ENCODE peak calls at places on chromosomes 3 and 15, in five cellular contexts. D, S, G, K and Q are unnamed samples. For H3K36me3, the result is how much of the 10 kb centered on the place peaks cover.

GRCh38 chr3:29183346-29184087 is 97.4 kb upstream of the RBMS3 start:
- DNase-seq in K (no peak), S (no peak), D (peak), G (peak), Q (no peak)

GRCh38 chr3:139811331-139811730 is 123.7 kb upstream of the CLSTN2 start:
- DNase-seq in K (no peak), G (peak), D (no peak), S (no peak), Q (no peak)

GRCh38 chr3:56802411-56802745 is 629 bp upstream of the ARHGEF3 start:
- DNase-seq in D (no peak), G (no peak), K (no peak), S (no peak), Q (no peak)

GRCh38 chr3:4994144-4994730 is 15.0 kb downstream of the BHLHE40 start:
- DNase-seq in G (peak), S (no peak), K (no peak), D (peak), Q (no peak)

GRCh38 chr3:125280966-125281365 is 68.4 kb upstream of the SLC12A8 start:
- DNase-seq in K (no peak), G (peak), D (peak), S (no peak), Q (no peak)

GRCh38 chr15:57323806-57324589 is 52.3 kb upstream of the CGNL1 start:
- DNase-seq in S (no peak), K (no peak), G (no peak), D (peak), Q (peak)

GRCh38 chr3:15876669-15877068 is 78.9 kb upstream of the ANKRD28 start:
- DNase-seq in K (no peak), D (no peak), S (no peak), G (no peak), Q (no peak)

GRCh38 chr15:91114301-91114700 is 14.2 kb downstream of the SV2B start:
- DNase-seq in S (no peak), G (no peak), D (no peak), K (no peak), Q (no peak)

GRCh38 chr3:60333710-60334109 is 917.5 kb downstream of the FHIT start:
- DNase-seq in S (no peak), G (no peak), D (no peak), K (no peak), Q (no peak)

GRCh38 chr3:124266517-124266916 is 274.6 kb upstream of the ROPN1 start:
- DNase-seq in S (no peak), K (no peak), D (no peak), G (no peak), Q (peak)

GRCh38 chr15:51982013-51982769 is 10.6 kb upstream of the LEO1 start:
- DNase-seq in D (peak), S (no peak), G (peak), K (no peak), Q (peak)

GRCh38 chr3:43338295-43338694 is 52.0 kb downstream of the SNRK start:
- DNase-seq in G (peak), K (no peak), S (no peak), D (peak), Q (peak)

GRCh38 chr3:191296041-191296541 is 33.1 kb upstream of the CCDC50 start:
- DNase-seq in D (no peak), K (no peak), S (no peak), G (no peak), Q (no peak)

GRCh38 chr15:78241017-78241416 is 6.7 kb upstream of the ACSBG1 start:
- DNase-seq in D (peak), K (peak), S (peak), G (peak), Q (peak)

GRCh38 chr15:100249096-100249815 is 92.5 kb downstream of the ADAMTS17 start:
- DNase-seq in D (no peak), S (peak), K (no peak), G (no peak), Q (no peak)

GRCh38 chr3:145767909-145768308 is 393.1 kb downstream of the PLOD2 start:
- DNase-seq in G (peak), K (no peak), D (no peak), S (no peak), Q (no peak)

GRCh38 chr15:51097553-51098330 is 3.0 kb upstream of the TNFAIP8L3 start:
- DNase-seq in G (peak), K (no peak), S (no peak), D (peak), Q (no peak)

GRCh38 chr3:81922404-81922803 is 161.0 kb upstream of the GBE1 start:
- DNase-seq in D (no peak), S (no peak), G (peak), K (no peak), Q (no peak)

GRCh38 chr3:185250653-185251052 is 3.2 kb downstream of the EHHADH start:
- DNase-seq in D (no peak), G (no peak), K (no peak), S (no peak), Q (no peak)

GRCh38 chr3:63295356-63295755 is 17.2 kb downstream of the SYNPR start:
- DNase-seq in G (no peak), K (no peak), D (no peak), S (no peak), Q (peak)

GRCh38 chr3:186152889-186153292 is 44.0 kb upstream of the ETV5 start:
- DNase-seq in S (no peak), K (no peak), D (no peak), G (no peak), Q (no peak)

GRCh38 chr3:186247821-186248814 is 113.9 kb downstream of the DGKG start:
- DNase-seq in K (no peak), S (no peak), D (peak), G (no peak), Q (no peak)

GRCh38 chr3:4743371-4743770 is 235.9 kb upstream of the BHLHE40 start:
- DNase-seq in D (no peak), S (no peak), K (no peak), G (no peak), Q (no peak)

GRCh38 chr15:80604583-80605506 is 90.3 kb upstream of the ABHD17C start:
- DNase-seq in S (peak), G (no peak), K (no peak), D (no peak), Q (peak)

GRCh38 chr15:81185896-81186295 is 10.8 kb upstream of the IL16 start:
- DNase-seq in S (peak), K (no peak), G (no peak), D (no peak), Q (no peak)

GRCh38 chr15:101807345-101807945 is 4.1 kb downstream of the OR4F6 start:
- DNase-seq in G (peak), D (peak), K (no peak), S (no peak), Q (no peak)

GRCh38 chr15:41486286-41486685 is 7.4 kb upstream of the ITPKA start:
- DNase-seq in G (no peak), D (no peak), S (no peak), K (no peak), Q (no peak)

GRCh38 chr3:67200618-67201017 is 202.5 kb downstream of the KBTBD8 start:
- DNase-seq in D (no peak), S (no peak), K (no peak), G (no peak), Q (no peak)

GRCh38 chr3:131381445-131382291 is at the start of gene NUDT16:
- DNase-seq in S (peak), G (peak), K (peak), D (peak), Q (peak)
- H2BK15ac ChIP-seq in S (no peak), G (peak), K (peak), D (no peak), Q (no peak)

DNA sequence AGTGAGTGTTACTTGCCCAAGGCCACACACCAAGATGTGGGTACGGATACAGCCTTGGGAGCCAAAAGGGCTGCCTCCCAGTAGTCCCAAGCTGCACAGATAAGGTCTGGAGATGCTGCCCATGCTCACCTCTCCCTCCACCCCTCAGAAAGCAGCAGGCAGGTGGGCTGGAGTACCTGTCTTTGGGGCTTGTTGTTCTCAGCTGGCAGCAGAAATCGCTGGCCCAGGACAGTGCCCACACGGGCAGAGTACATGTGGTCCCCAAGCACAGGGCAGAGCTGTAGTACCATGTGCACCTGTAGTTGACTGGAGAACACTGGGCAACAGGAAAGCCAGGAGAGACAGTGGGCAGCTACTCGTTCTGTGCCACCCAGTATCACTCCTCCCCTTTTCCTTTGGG is 5.0 kb downstream of the RPUSD3 start:
- DNase-seq in K (no peak), S (no peak), D (no peak), G (no peak), Q (no peak)
- H3K36me3 ChIP-seq in K (under half), S (under half), D (under half), G (half or more), Q (under half)

DNA sequence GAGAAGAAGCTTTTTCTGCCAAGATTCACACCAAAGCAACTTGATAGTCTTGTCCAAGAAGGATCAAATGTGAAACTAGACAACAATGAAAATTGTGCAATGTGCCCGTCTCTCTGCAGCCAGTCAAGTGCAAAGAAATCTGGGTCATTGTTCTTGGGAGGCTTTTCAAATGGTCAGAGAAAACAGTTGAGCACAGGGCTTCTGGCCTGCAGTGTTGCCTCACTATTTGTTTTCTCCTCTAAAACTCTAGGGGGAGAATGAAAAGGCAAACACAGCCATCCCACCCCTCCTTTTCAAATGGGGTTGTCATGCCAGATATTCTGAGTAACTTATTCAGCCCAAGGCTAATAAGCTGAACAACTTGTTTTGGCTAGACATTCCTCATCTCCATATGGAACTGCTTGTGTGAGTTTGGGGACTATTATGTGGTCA is 417.6 kb upstream of the CDIN1 start:
- DNase-seq in S (no peak), K (peak), D (no peak), G (peak), Q (peak)
- H3K4me3 ChIP-seq in S (no peak), K (no peak), D (no peak), G (peak), Q (no peak)

DNA sequence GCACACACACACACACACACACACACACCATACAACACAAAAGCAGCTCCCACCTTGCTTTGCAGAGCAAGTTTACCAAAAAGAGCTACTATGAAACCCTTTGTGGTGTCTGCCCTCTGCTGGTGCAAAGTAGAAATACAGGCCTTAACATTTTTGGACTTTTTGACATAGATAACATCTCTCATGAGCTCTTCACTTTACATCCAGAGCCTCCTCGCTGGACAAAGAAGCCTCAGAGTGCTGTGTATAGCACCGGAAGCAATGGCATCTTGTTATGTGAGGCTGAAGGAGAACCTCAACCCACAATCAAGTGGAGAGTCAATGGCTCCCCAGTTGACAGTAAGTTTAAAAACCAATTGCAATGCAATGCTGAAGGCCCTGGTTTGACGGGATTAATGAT is 157.9 kb downstream of the CHL1 start:
- DNase-seq in D (peak), G (peak), S (peak), K (peak), Q (peak)
- H2BK15ac ChIP-seq in D (peak), G (no peak), S (no peak), K (no peak), Q (no peak)

GRCh38 chr15:48413304-48413703 is 82.1 kb downstream of the DUT start:
- DNase-seq in S (no peak), K (no peak), G (peak), D (peak), Q (no peak)

GRCh38 chr15:48414015-48414414 is 82.8 kb downstream of the DUT start:
- DNase-seq in D (peak), G (peak), K (no peak), S (no peak), Q (no peak)

GRCh38 chr15:48418343-48418742 is 87.1 kb downstream of the DUT start:
- DNase-seq in K (no peak), G (no peak), S (no peak), D (no peak), Q (no peak)

GRCh38 chr15:48415036-48415886 is 84.0 kb downstream of the DUT start:
- DNase-seq in S (no peak), K (no peak), G (no peak), D (peak), Q (no peak)

GRCh38 chr15:48416301-48416700 is 85.1 kb downstream of the DUT start:
- DNase-seq in K (no peak), S (no peak), D (no peak), G (no peak), Q (no peak)
- H3K36me3 ChIP-seq in K (under half), S (under half), D (half or more), G (under half), Q (under half)

GRCh38 chr15:61226313-61227250 is 2.5 kb downstream of the RORA start:
- DNase-seq in D (peak), K (no peak), S (no peak), G (no peak), Q (no peak)

GRCh38 chr15:61222010-61222409 is 7.1 kb downstream of the RORA start:
- DNase-seq in G (no peak), K (no peak), S (no peak), D (no peak), Q (no peak)

GRCh38 chr15:61232266-61232665 is 3.2 kb upstream of the RORA start:
- DNase-seq in D (no peak), S (no peak), G (no peak), K (no peak), Q (peak)

GRCh38 chr15:61228025-61228901 is 839 bp downstream of the RORA start:
- DNase-seq in G (peak), D (peak), K (peak), S (peak), Q (peak)

DNA sequence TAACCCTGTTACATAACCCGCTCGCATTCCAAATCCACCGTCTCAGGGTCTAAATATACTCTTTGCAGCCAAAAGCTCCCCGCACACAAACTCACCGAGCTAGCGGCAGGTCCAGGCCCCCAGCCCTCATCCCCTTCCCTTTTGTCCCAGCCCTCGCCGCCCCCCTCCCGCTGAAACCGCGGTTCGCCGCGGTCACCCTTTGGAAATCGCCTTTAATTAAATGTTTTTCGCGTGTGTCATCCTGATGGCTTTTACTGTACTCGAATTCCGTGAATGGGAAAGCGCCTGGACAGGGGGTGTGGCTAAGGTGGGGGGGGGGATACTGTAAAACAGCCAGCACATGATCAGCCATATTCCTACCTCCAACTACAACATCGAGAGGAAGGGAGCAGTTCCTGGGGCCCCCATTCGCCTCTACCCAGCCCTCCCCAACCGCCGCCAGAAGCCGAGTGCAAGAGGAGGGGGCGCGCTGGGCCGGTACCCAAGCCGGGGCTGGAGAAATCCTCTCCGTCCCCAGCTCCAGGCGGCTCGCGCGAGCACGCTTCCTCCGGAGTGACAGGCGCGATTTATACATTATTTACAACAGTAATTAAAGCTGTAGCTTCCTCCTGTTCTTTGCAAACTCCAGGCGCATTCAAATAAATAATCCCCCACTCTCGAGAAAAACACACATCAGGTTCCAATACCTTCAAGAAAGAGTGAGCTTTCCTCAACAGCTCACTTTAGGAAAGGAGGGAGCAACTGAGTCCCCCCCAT is 1.7 kb downstream of the RORA start:
- DNase-seq in S (no peak), G (peak), D (peak), K (peak), Q (peak)
- H3K4me3 ChIP-seq in S (peak), G (peak), D (peak), K (peak), Q (peak)

GRCh38 chr3:188573286-188573928 is 419.4 kb downstream of the LPP start:
- DNase-seq in S (no peak), G (no peak), D (no peak), K (no peak), Q (peak)

GRCh38 chr3:188577539-188577938 is 423.6 kb downstream of the LPP start:
- DNase-seq in D (no peak), K (no peak), S (no peak), G (no peak), Q (no peak)

GRCh38 chr3:188573929-188574317 is 420.0 kb downstream of the LPP start:
- DNase-seq in K (no peak), G (no peak), S (no peak), D (no peak), Q (no peak)

GRCh38 chr3:188575501-188575900 is 421.5 kb downstream of the LPP start:
- DNase-seq in K (no peak), S (no peak), D (no peak), G (no peak), Q (peak)

GRCh38 chr3:188574885-188575284 is 420.9 kb downstream of the LPP start:
- DNase-seq in S (no peak), G (no peak), D (no peak), K (no peak), Q (no peak)
- H2BK15ac ChIP-seq in S (no peak), G (no peak), D (no peak), K (no peak), Q (no peak)

DNA sequence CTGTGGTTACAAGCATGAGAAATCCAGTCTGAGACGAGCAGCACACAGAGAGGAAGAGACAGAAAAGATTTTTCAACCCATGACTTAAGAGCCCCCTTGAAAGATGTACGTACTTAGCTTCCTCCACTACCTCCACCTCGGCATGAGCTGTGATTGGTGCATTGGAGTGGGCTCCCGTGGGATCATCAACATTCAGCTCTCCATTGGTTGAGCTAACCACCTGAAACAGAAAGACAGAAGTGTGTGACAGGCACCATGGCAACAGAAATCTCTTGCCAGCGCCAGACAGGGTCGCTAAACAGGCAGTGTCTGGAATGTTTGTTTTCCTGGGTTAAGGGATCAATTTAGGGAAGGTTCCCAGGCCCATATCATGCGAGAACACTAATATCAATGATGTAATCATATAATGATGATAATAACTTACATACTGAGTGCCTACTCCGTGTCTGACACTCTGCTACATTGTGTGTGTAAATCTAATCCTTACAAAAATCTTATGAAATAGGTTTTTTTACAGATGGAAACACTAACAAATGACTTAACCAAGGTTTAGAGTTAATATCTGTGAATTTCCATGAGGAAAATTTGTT is 17.5 kb upstream of the PPIB start:
- DNase-seq in S (no peak), G (no peak), K (no peak), D (no peak), Q (peak)
- H3K36me3 ChIP-seq in S (under half), G (under half), K (under half), D (under half), Q (under half)

GRCh38 chr3:48016336-48016973 is at the start of gene MAP4:
- DNase-seq in K (no peak), G (no peak), D (peak), S (peak), Q (no peak)
- H3K4me3 ChIP-seq in K (no peak), G (no peak), D (no peak), S (no peak), Q (no peak)

DNA sequence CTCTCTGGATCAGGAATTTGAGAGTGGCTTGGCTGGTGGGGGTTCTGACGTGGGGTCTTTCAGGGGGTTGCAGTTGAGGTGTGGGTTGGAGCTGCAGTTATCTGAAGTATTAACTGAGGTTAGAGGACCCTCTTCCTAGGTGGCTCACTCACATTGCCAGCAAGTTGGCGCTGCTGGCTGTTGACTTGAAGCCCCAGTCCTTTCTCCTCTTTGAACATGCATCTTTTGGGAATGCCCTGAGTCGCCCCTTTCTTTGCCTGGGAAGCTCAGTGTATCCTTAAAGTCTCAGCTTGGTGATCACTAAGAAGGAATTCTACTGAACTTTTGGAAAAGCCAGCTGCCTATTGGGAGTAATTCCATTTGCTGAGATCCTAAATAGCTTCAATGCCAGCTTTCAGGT is 13.0 kb upstream of the AMOTL2 start:
- DNase-seq in G (no peak), S (no peak), D (no peak), K (no peak), Q (no peak)
- H2BK15ac ChIP-seq in G (no peak), S (no peak), D (no peak), K (no peak), Q (no peak)